ENCODE peak calls at places on chromosomes 2 and 18, in four cellular contexts. One of them, this sample, is unnamed.

GRCh38 chr2:74414913-74415761 is 6.3 kb downstream of the C2orf81 start:
- DNase-seq in GM12878: no peak
- DNase-seq in HL-60: no peak
- DNase-seq in K562: no peak
- DNase-seq in this sample: peak

GRCh38 chr18:78768655-78769501 is 210.7 kb upstream of the SALL3 start:
- DNase-seq in GM12878: no peak
- DNase-seq in HL-60: no peak
- DNase-seq in K562: no peak
- DNase-seq in this sample: no peak

GRCh38 chr2:18171191-18172139 is 293.0 kb downstream of the KCNS3 start:
- DNase-seq in GM12878: no peak
- DNase-seq in HL-60: no peak
- DNase-seq in K562: no peak
- DNase-seq in this sample: no peak

GRCh38 chr2:233029321-233029720 is 3.2 kb upstream of the NEU2 start:
- DNase-seq in GM12878: no peak
- DNase-seq in HL-60: no peak
- DNase-seq in K562: no peak
- DNase-seq in this sample: no peak

GRCh38 chr2:24491626-24492282 is 700 bp downstream of the NCOA1 start:
- DNase-seq in GM12878: no peak
- DNase-seq in HL-60: peak
- DNase-seq in K562: peak
- DNase-seq in this sample: peak

GRCh38 chr18:44474596-44474995 is 206.1 kb upstream of the SETBP1 start:
- DNase-seq in GM12878: no peak
- DNase-seq in HL-60: no peak
- DNase-seq in K562: no peak
- DNase-seq in this sample: no peak

GRCh38 chr18:11553098-11553940 is 56.1 kb upstream of the SLC35G4 start:
- DNase-seq in GM12878: no peak
- DNase-seq in HL-60: peak
- DNase-seq in K562: peak
- DNase-seq in this sample: peak

GRCh38 chr2:40358783-40359182 is 93.1 kb downstream of the SLC8A1 start:
- DNase-seq in GM12878: no peak
- DNase-seq in HL-60: no peak
- DNase-seq in K562: no peak
- DNase-seq in this sample: no peak

GRCh38 chr2:163187995-163188655 is 349.6 kb upstream of the KCNH7 start:
- DNase-seq in GM12878: no peak
- DNase-seq in HL-60: no peak
- DNase-seq in K562: no peak
- DNase-seq in this sample: no peak

GRCh38 chr2:7730990-7731389 is 813.8 kb downstream of the RNF144A start:
- DNase-seq in GM12878: no peak
- DNase-seq in HL-60: no peak
- DNase-seq in K562: no peak
- DNase-seq in this sample: no peak

GRCh38 chr2:27753744-27754588 is 17.6 kb upstream of the MRPL33 start:
- DNase-seq in GM12878: no peak
- DNase-seq in HL-60: peak
- DNase-seq in K562: peak
- DNase-seq in this sample: peak

GRCh38 chr2:43312751-43313641 is 86.6 kb upstream of the ZFP36L2 start:
- DNase-seq in GM12878: no peak
- DNase-seq in HL-60: no peak
- DNase-seq in K562: no peak
- DNase-seq in this sample: no peak

GRCh38 chr2:95062716-95063400 is 37.4 kb downstream of the MAL start:
- DNase-seq in GM12878: peak
- DNase-seq in HL-60: no peak
- DNase-seq in K562: no peak
- DNase-seq in this sample: no peak

GRCh38 chr2:95314964-95315611 is 17.9 kb downstream of the KCNIP3 start:
- DNase-seq in GM12878: no peak
- DNase-seq in HL-60: peak
- DNase-seq in K562: peak
- DNase-seq in this sample: peak

GRCh38 chr2:204436267-204436666 is 109.0 kb upstream of the PARD3B start:
- DNase-seq in GM12878: no peak
- DNase-seq in HL-60: no peak
- DNase-seq in K562: no peak
- DNase-seq in this sample: no peak

GRCh38 chr18:51461956-51462355 is 264.5 kb upstream of the MEX3C start:
- DNase-seq in GM12878: no peak
- DNase-seq in HL-60: no peak
- DNase-seq in K562: no peak
- DNase-seq in this sample: no peak

GRCh38 chr18:51458861-51459260 is 261.4 kb upstream of the MEX3C start:
- DNase-seq in GM12878: no peak
- DNase-seq in HL-60: no peak
- DNase-seq in K562: no peak
- DNase-seq in this sample: no peak

GRCh38 chr18:51463483-51464136 is 266.1 kb upstream of the MEX3C start:
- DNase-seq in GM12878: no peak
- DNase-seq in HL-60: no peak
- DNase-seq in K562: no peak
- DNase-seq in this sample: no peak
- TF ChIP-seq SPI1 in GM12878: no peak
- TF ChIP-seq SPI1 in HL-60: no peak
- TF ChIP-seq SPI1 in K562: no peak
- TF ChIP-seq SPI1 in this sample: no peak

GRCh38 chr18:41543815-41544214 is 411.2 kb upstream of the PIK3C3 start:
- DNase-seq in GM12878: no peak
- DNase-seq in HL-60: no peak
- DNase-seq in K562: no peak
- DNase-seq in this sample: no peak
- TF ChIP-seq POLR2AphosphoS5 in GM12878: no peak
- TF ChIP-seq POLR2AphosphoS5 in HL-60: no peak
- TF ChIP-seq POLR2AphosphoS5 in K562: no peak
- TF ChIP-seq POLR2AphosphoS5 in this sample: no peak

DNA sequence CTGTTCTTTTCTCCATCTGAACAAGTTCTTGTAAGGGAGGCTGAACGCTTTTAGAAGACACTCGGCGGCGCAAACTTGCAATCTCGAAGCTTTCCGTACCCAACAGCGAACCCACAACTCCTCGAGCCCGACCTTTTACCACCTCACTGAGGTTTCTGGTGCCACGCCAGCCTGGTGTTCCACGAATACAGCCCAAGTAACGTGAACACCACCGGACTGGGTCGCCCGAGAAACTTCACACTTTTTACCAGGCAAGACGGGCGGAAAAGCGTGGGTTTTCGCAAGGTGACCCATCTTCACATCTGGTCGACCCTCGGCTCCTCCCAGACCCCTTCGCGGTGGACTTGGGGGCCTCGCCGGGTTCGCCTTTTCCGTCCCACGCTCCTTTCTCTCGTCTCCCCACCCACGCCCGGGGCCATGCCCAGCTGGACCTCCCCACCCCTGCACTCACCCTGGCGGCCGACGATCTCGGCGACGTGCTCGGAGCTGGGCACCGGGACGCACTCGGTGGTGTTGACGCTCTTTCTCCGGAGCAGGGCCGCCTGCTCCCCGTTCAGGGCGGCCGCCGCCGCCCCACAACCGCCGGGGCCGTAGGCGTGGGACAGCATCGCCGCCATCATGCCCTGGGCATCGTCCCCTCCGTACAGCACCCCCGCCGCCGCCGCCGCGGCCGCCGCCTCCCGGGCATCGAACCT is 1.2 kb downstream of the MEX3C start:
- DNase-seq in GM12878: no peak
- DNase-seq in HL-60: peak
- DNase-seq in K562: peak
- DNase-seq in this sample: no peak
- TF ChIP-seq SPI1 in GM12878: no peak
- TF ChIP-seq SPI1 in HL-60: no peak
- TF ChIP-seq SPI1 in K562: no peak
- TF ChIP-seq SPI1 in this sample: no peak

DNA sequence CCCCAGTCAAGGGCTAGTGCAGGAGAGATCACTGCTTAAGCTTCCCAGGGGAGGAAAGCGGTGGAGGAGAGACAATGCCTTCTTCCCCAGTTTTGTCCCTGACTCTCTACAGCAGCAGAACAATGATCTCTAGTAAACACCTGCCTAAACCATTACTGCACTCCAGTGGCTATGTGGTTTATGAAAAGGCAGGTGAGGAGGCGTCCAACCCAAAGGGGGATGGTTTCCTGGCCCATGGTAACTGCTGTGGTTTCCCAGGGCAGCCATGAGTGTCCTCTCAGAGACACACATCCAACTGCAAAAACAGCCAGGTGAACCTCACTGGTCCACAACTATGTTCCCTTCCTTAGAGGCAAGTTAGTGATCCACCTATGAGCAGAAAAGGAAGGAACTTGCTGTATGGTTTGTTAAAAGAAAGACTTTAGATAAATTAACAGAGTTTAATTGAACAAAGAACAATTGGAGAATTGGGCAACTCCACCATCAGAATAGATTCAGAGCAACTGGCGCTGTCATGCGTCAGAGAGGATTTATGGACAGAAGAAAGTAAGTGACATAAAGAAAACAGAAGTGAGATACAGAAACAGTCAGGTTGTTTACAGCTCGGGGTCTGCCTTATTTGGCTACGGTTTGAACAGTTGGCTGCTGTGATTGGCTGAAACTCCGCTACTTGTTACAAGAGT is 4.8 kb upstream of the TTC39C start:
- DNase-seq in GM12878: peak
- DNase-seq in HL-60: no peak
- DNase-seq in K562: no peak
- DNase-seq in this sample: no peak
- TF ChIP-seq POLR2AphosphoS5 in GM12878: no peak
- TF ChIP-seq POLR2AphosphoS5 in HL-60: no peak
- TF ChIP-seq POLR2AphosphoS5 in K562: no peak
- TF ChIP-seq POLR2AphosphoS5 in this sample: peak

GRCh38 chr2:201574754-201575153 is 68.5 kb downstream of the TMEM237 start:
- DNase-seq in GM12878: no peak
- DNase-seq in HL-60: peak
- DNase-seq in K562: no peak
- DNase-seq in this sample: no peak
- TF ChIP-seq SPI1 in GM12878: no peak
- TF ChIP-seq SPI1 in HL-60: no peak
- TF ChIP-seq SPI1 in K562: no peak
- TF ChIP-seq SPI1 in this sample: no peak